ENCODE peak calls at places on chromosome 2, in four cellular contexts. One of them, this sample, is unnamed.

GRCh38 chr2:232352511-232353091 is 25.9 kb upstream of the ALPP start:
- DNase-seq in A172: no peak
- DNase-seq in activated naive CD4-positive, alpha-beta T cell: no peak
- DNase-seq in activated T-cell treated with anti-CD3 and anti-CD28 coated beads, Interleukin-2, amount 50 U/mL, for 72 hours: no peak
- DNase-seq in this sample: no peak

GRCh38 chr2:10584843-10585475 is 104.8 kb downstream of the NOL10 start:
- DNase-seq in activated naive CD4-positive, alpha-beta T cell: no peak
- DNase-seq in activated T-cell treated with anti-CD3 and anti-CD28 coated beads, Interleukin-2, amount 50 U/mL, for 72 hours: no peak
- DNase-seq in A172: peak; percentile 57
- DNase-seq in this sample: no peak

GRCh38 chr2:46720592-46721185 is 194.9 kb downstream of the MCFD2 start:
- DNase-seq in activated T-cell treated with anti-CD3 and anti-CD28 coated beads, Interleukin-2, amount 50 U/mL, for 72 hours: no peak
- DNase-seq in activated naive CD4-positive, alpha-beta T cell: no peak
- DNase-seq in A172: no peak
- DNase-seq in this sample: no peak

GRCh38 chr2:51103205-51103604 is 71.3 kb upstream of the NRXN1 start:
- DNase-seq in activated naive CD4-positive, alpha-beta T cell: no peak
- DNase-seq in activated T-cell treated with anti-CD3 and anti-CD28 coated beads, Interleukin-2, amount 50 U/mL, for 72 hours: no peak
- DNase-seq in A172: peak; percentile 93
- DNase-seq in this sample: no peak

GRCh38 chr2:174577967-174578589 is 19.5 kb downstream of the WIPF1 start:
- DNase-seq in activated naive CD4-positive, alpha-beta T cell: no peak
- DNase-seq in activated T-cell treated with anti-CD3 and anti-CD28 coated beads, Interleukin-2, amount 50 U/mL, for 72 hours: peak; percentile 63
- DNase-seq in A172: peak; percentile 62
- DNase-seq in this sample: no peak

GRCh38 chr2:230266654-230267053 is 41.1 kb downstream of the SP140 start:
- DNase-seq in activated naive CD4-positive, alpha-beta T cell: no peak
- DNase-seq in activated T-cell treated with anti-CD3 and anti-CD28 coated beads, Interleukin-2, amount 50 U/mL, for 72 hours: no peak
- DNase-seq in A172: no peak
- DNase-seq in this sample: no peak

GRCh38 chr2:215479536-215480240 is 43.8 kb upstream of the FN1 start:
- DNase-seq in activated T-cell treated with anti-CD3 and anti-CD28 coated beads, Interleukin-2, amount 50 U/mL, for 72 hours: no peak
- DNase-seq in A172: no peak
- DNase-seq in activated naive CD4-positive, alpha-beta T cell: no peak
- DNase-seq in this sample: no peak

GRCh38 chr2:157257312-157258252 is at the start of gene GALNT5:
- DNase-seq in activated naive CD4-positive, alpha-beta T cell: no peak
- DNase-seq in activated T-cell treated with anti-CD3 and anti-CD28 coated beads, Interleukin-2, amount 50 U/mL, for 72 hours: no peak
- DNase-seq in A172: no peak
- DNase-seq in this sample: no peak

GRCh38 chr2:191501390-191502168 is 176.4 kb upstream of the NABP1 start:
- DNase-seq in A172: peak; percentile 65
- DNase-seq in activated T-cell treated with anti-CD3 and anti-CD28 coated beads, Interleukin-2, amount 50 U/mL, for 72 hours: no peak
- DNase-seq in activated naive CD4-positive, alpha-beta T cell: no peak
- DNase-seq in this sample: no peak

GRCh38 chr2:99933894-99934650 is 208.3 kb downstream of the AFF3 start:
- DNase-seq in activated T-cell treated with anti-CD3 and anti-CD28 coated beads, Interleukin-2, amount 50 U/mL, for 72 hours: no peak
- DNase-seq in activated naive CD4-positive, alpha-beta T cell: no peak
- DNase-seq in A172: no peak
- DNase-seq in this sample: no peak

This sample was measured in T-helper 2 cell treated with Interferon-gamma antibody and Interleukin-4, amounts not matched to agents 5 μg/mL and 100 μg/mL, for 36 hours.